ENCODE peak calls at places on chromosomes 13 and 19, in six cellular contexts. Y is HEK293T, P is K562, S is HepG2, F is A549, N is GM12878. L is an unnamed sample.
A peak's percentile ranks its signal among the peaks of the same experiment; 100 is the strongest.

GRCh38 chr19:485122-485521 is 11.2 kb upstream of the MADCAM1 start:
- DNase-seq in F (no peak), S (no peak), Y (no peak), N (no peak), P (no peak), L (no peak)

GRCh38 chr13:97125810-97126738 is 96.1 kb upstream of the MBNL2 start:
- DNase-seq in P (no peak), N (peak; percentile 57), F (no peak), S (no peak), Y (peak; percentile 19), L (peak; percentile 39)

GRCh38 chr13:59279024-59279423 is 884.7 kb downstream of the DIAPH3 start:
- DNase-seq in Y (no peak), S (no peak), F (no peak), P (no peak), N (no peak), L (no peak)

GRCh38 chr19:11064831-11065303 is 24.4 kb upstream of the LDLR start:
- DNase-seq in Y (no peak), F (peak; percentile 35), S (no peak), N (no peak), P (peak; percentile 48), L (no peak)

GRCh38 chr13:47000166-47000565 is 103.3 kb upstream of the HTR2A start:
- DNase-seq in N (no peak), Y (no peak), P (no peak), F (no peak), S (no peak), L (peak; percentile 11)

GRCh38 chr19:28631931-28632330 is 581.0 kb downstream of the UQCRFS1 start:
- DNase-seq in P (no peak), Y (no peak), N (no peak), F (no peak), S (no peak), L (no peak)

GRCh38 chr19:35291259-35291658 is 702 bp upstream of the MAG start:
- DNase-seq in Y (no peak), P (no peak), F (no peak), S (no peak), N (no peak), L (no peak)

GRCh38 chr13:48411281-48412099 is 1.4 kb downstream of the LPAR6 start:
- DNase-seq in Y (no peak), N (no peak), P (no peak), F (no peak), S (no peak), L (peak; percentile 21)

GRCh38 chr13:63288576-63288975 is 1872.9 kb upstream of the PCDH20 start:
- DNase-seq in Y (no peak), F (no peak), S (no peak), P (no peak), N (no peak), L (peak; percentile 57)

GRCh38 chr13:49869514-49869913 is 66.6 kb downstream of the SPRYD7 start:
- DNase-seq in P (peak; percentile 23), S (peak; percentile 53), N (no peak), Y (peak; percentile 52), F (peak; percentile 55), L (peak; percentile 36)

GRCh38 chr13:55613429-55614187 is 1527.1 kb upstream of the PRR20A start:
- DNase-seq in Y (no peak), F (no peak), P (no peak), S (no peak), N (no peak), L (no peak)

GRCh38 chr19:10137751-10138682 is 18.3 kb upstream of the EIF3G start:
- DNase-seq in S (no peak), N (no peak), F (no peak), Y (no peak), P (no peak), L (no peak)

GRCh38 chr19:17908244-17908643 is 24.6 kb upstream of the CCDC124 start:
- DNase-seq in N (no peak), P (no peak), Y (no peak), F (no peak), S (no peak), L (no peak)

GRCh38 chr13:78784017-78784745 is 125.2 kb upstream of the OBI1 start:
- DNase-seq in P (no peak), N (no peak), F (no peak), Y (no peak), S (no peak), L (no peak)

GRCh38 chr13:32164622-32165268 is 133.2 kb downstream of the FRY start:
- DNase-seq in P (peak; percentile 54), F (peak; percentile 76), N (peak; percentile 11), S (peak; percentile 69), Y (peak; percentile 77), L (peak; percentile 66)

GRCh38 chr19:35099155-35099896 is 16.3 kb upstream of the FXYD3 start:
- DNase-seq in P (no peak), S (no peak), N (no peak), F (no peak), Y (no peak), L (no peak)

GRCh38 chr13:108807841-108808240 is 178.4 kb downstream of the MYO16 start:
- DNase-seq in Y (no peak), N (no peak), S (no peak), F (no peak), P (no peak), L (peak; percentile 55)

GRCh38 chr13:112670864-112671263 is 19.0 kb upstream of the ATP11A start:
- DNase-seq in Y (no peak), S (no peak), N (no peak), F (no peak), P (no peak), L (no peak)

GRCh38 chr13:112671359-112671758 is 18.5 kb upstream of the ATP11A start:
- DNase-seq in S (no peak), N (no peak), Y (no peak), P (no peak), F (no peak), L (no peak)

GRCh38 chr13:112670118-112670517 is 19.7 kb upstream of the ATP11A start:
- DNase-seq in Y (no peak), F (no peak), N (no peak), S (peak; percentile 20), P (no peak), L (no peak)

GRCh38 chr13:112674412-112675383 is 15.1 kb upstream of the ATP11A start:
- DNase-seq in Y (no peak), S (no peak), P (no peak), F (no peak), N (no peak), L (no peak)

GRCh38 chr13:112672651-112673284 is 17.1 kb upstream of the ATP11A start:
- DNase-seq in P (no peak), S (no peak), Y (no peak), F (no peak), N (no peak), L (no peak)
- TF ChIP-seq BHLHE40 in P (no peak), S (no peak), Y (no peak), F (no peak), N (no peak), L (no peak)

GRCh38 chr13:110563463-110563774 is 1.9 kb upstream of the RAB20 start:
- DNase-seq in F (no peak), S (no peak), Y (no peak), P (no peak), N (no peak), L (no peak)

GRCh38 chr13:110564472-110564985 is 3.0 kb upstream of the RAB20 start:
- DNase-seq in S (no peak), F (no peak), N (no peak), P (no peak), Y (no peak), L (no peak)

GRCh38 chr13:110566201-110566600 is 4.7 kb upstream of the RAB20 start:
- DNase-seq in Y (no peak), S (no peak), N (no peak), F (no peak), P (no peak), L (no peak)

GRCh38 chr13:110562696-110563462 is 1.4 kb upstream of the RAB20 start:
- DNase-seq in P (no peak), N (no peak), Y (no peak), S (peak; percentile 59), F (no peak), L (no peak)

DNA sequence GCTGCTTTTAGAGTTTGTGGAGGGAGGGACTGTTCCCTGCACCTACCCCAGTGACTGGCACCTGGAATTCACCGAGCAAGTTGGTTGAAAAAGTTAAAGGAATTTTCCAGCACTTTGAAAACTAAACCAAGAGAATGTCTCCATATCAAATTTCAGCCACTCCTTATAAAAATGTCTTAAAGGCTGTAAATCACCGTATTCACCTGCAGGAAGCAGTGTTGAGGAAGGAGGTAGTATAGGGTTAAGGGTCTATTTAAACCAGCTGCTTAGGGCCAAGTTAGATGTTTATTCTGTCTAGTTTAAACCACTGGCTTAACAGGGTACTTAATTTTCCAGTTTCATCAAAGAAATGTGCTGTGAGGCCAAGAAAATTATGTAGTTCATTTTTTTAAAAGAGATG is 3.8 kb upstream of the RAB20 start:
- DNase-seq in F (no peak), P (no peak), S (no peak), Y (peak; percentile 10), N (no peak), L (no peak)
- TF ChIP-seq BHLHE40 in F (no peak), P (no peak), S (no peak), Y (no peak), N (no peak), L (no peak)

DNA sequence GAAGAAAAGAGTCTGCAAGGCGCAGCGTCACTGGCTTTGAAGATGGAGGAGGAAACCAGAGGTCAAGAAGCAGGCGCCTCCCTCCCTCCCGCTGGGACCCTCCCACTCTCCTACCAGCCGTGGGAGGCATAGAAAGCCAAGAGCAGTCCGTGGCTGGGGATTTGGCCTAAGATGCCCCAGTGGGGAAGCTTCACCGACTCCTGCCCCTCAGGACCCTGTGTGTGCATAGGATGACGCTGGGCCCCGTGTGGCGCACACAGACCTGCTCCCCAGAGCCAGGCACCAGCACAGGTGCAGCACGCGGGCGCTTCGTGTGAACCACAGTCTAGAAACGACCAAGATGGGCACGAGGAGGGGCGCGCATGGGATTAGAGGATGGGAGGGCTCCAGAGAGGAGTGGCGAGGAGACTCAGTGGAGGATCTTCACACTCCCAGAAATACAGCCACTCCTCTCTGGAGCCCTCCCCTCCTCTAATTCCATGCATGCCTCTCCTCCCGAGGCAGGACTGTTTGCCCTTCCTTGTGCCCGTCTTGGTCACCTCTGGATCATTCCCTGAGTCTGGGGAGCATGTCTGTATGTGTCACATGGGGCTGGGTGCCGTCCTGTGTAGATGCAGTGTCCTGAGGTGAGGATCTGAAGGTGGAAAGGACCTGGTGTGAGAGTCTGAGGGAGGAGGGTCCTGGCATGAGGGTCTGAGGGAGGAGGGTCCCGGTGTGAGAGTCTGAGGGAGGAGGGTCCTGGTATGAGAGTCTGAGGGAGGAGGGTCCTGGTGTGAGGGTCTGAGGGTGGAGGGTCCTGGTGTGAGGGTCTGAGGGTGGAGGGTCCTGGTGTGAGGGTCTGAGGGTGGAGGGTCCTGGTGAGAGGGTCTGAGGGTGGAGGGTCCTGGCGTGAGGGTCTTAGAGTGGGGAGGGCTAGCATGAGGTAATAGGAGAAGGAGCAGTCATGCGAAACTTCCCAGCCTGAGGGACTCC is 194.5 kb downstream of the TEX29 start:
- DNase-seq in F (no peak), P (no peak), Y (no peak), N (no peak), S (no peak), L (no peak)
- TF ChIP-seq BHLHE40 in F (no peak), P (no peak), Y (no peak), N (no peak), S (no peak), L (no peak)

DNA sequence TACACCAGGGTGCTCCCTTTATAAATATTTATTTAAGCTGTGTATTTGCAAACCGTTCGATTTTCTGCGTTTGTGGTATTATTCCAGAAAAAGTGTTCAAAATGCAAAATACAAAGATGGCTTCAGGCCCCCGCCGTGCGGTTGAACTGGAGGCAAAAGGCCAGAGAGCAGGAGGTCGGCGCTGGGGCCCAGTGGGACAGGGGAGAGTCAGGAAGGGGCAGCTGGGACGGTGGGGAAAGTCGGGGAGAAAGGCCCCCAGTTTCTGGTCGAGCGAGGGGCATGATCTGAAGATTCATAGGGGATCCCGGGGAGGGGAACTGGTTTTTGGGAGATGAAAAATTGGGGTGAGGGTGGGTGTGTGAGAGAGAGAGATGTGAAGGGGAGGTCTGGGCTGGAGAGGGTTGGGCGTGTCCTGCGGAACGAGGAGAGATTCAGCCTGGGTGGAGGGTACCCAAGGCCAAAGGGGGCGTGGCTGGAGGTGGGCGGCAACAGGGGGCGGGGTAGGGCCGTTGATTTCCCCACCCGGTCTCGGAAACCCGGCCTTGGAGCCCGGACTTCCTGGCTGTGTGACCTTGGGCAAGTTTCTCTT is 678 bp downstream of the ISOC2 start:
- DNase-seq in Y (peak; percentile 71), P (peak; percentile 87), F (peak; percentile 75), S (peak; percentile 84), N (no peak), L (peak; percentile 74)
- TF ChIP-seq BHLHE40 in Y (no peak), P (no peak), F (no peak), S (no peak), N (no peak), L (no peak)